ENCODE peak calls at places on chromosomes 5 and 9, in five cellular contexts. One of them, this sample, is unnamed.

GRCh38 chr5:31470608-31471007 is 61.3 kb downstream of the DROSHA start:
- DNase-seq in IMR-90: peak
- DNase-seq in Peyer's patch: no peak
- DNase-seq in right atrium auricular region: peak
- DNase-seq in cardiac fibroblast: peak
- DNase-seq in this sample: no peak

GRCh38 chr9:4630836-4631235 is 31.3 kb upstream of the PLPP6 start:
- DNase-seq in IMR-90: no peak
- DNase-seq in Peyer's patch: no peak
- DNase-seq in cardiac fibroblast: peak
- DNase-seq in right atrium auricular region: no peak
- DNase-seq in this sample: no peak

GRCh38 chr9:69086312-69086711 is 50.8 kb downstream of the FXN start:
- DNase-seq in cardiac fibroblast: no peak
- DNase-seq in Peyer's patch: no peak
- DNase-seq in IMR-90: no peak
- DNase-seq in right atrium auricular region: no peak
- DNase-seq in this sample: no peak

GRCh38 chr9:124278054-124278540 is 20.3 kb downstream of the NEK6 start:
- DNase-seq in Peyer's patch: no peak
- DNase-seq in right atrium auricular region: no peak
- DNase-seq in cardiac fibroblast: no peak
- DNase-seq in IMR-90: no peak
- DNase-seq in this sample: no peak

GRCh38 chr9:116144038-116144437 is 9.6 kb upstream of the PAPPA start:
- DNase-seq in Peyer's patch: no peak
- DNase-seq in cardiac fibroblast: peak
- DNase-seq in IMR-90: peak
- DNase-seq in right atrium auricular region: no peak
- DNase-seq in this sample: no peak

GRCh38 chr9:127539982-127540663 is 72.0 kb upstream of the STXBP1 start:
- DNase-seq in Peyer's patch: no peak
- DNase-seq in IMR-90: no peak
- DNase-seq in right atrium auricular region: no peak
- DNase-seq in cardiac fibroblast: no peak
- DNase-seq in this sample: no peak

GRCh38 chr9:3398232-3398648 is 127.6 kb downstream of the RFX3 start:
- DNase-seq in Peyer's patch: no peak
- DNase-seq in right atrium auricular region: no peak
- DNase-seq in IMR-90: no peak
- DNase-seq in cardiac fibroblast: no peak
- DNase-seq in this sample: no peak

GRCh38 chr9:19000133-19000532 is 32.9 kb downstream of the SAXO1 start:
- DNase-seq in cardiac fibroblast: no peak
- DNase-seq in Peyer's patch: no peak
- DNase-seq in right atrium auricular region: no peak
- DNase-seq in IMR-90: no peak
- DNase-seq in this sample: no peak

GRCh38 chr9:136851941-136852663 is at the start of gene MAMDC4:
- DNase-seq in Peyer's patch: peak
- DNase-seq in right atrium auricular region: no peak
- DNase-seq in cardiac fibroblast: no peak
- DNase-seq in IMR-90: no peak
- DNase-seq in this sample: no peak

GRCh38 chr5:139569276-139569955 is 8.3 kb downstream of the UBE2D2 start:
- DNase-seq in IMR-90: peak
- DNase-seq in right atrium auricular region: no peak
- DNase-seq in Peyer's patch: no peak
- DNase-seq in cardiac fibroblast: peak
- DNase-seq in this sample: no peak

GRCh38 chr9:82457959-82458358 is 469.4 kb downstream of the SPATA31D1 start:
- DNase-seq in right atrium auricular region: no peak
- DNase-seq in cardiac fibroblast: no peak
- DNase-seq in Peyer's patch: no peak
- DNase-seq in IMR-90: no peak
- DNase-seq in this sample: no peak
- H3K4me3 ChIP-seq in right atrium auricular region: no peak
- H3K4me3 ChIP-seq in cardiac fibroblast: no peak
- H3K4me3 ChIP-seq in Peyer's patch: no peak
- H3K4me3 ChIP-seq in IMR-90: no peak
- H3K4me3 ChIP-seq in this sample: no peak

GRCh38 chr9:134175808-134176598 is 11.6 kb upstream of the RNU6ATAC start:
- DNase-seq in cardiac fibroblast: no peak
- DNase-seq in IMR-90: no peak
- DNase-seq in right atrium auricular region: no peak
- DNase-seq in Peyer's patch: no peak
- DNase-seq in this sample: no peak
- TF ChIP-seq CTCF in cardiac fibroblast: peak
- TF ChIP-seq CTCF in IMR-90: peak
- TF ChIP-seq CTCF in right atrium auricular region: peak
- TF ChIP-seq CTCF in Peyer's patch: no peak
- TF ChIP-seq CTCF in this sample: peak

DNA sequence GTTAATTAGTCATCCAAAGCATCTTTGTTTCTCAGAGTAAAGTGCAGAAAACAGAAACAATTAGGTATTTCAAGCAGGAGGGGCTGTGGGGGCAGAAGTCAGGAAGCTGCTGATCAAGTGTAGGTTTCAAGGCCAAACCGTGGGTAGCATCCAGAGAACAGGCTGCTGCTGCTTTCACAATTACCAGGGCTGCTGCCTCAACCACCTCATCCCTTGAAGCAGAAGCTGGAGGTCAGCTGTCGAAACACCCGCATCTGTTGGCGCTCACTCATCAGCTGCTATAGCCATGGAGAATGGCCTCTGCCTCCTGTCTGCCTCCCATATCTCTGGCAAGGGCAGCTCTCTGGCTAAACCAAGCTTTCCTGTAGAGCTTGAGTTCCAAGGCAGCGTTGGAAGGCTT is 122.9 kb upstream of the OSMR start:
- DNase-seq in right atrium auricular region: no peak
- DNase-seq in IMR-90: no peak
- DNase-seq in Peyer's patch: no peak
- DNase-seq in cardiac fibroblast: peak
- DNase-seq in this sample: no peak
- H3K4me3 ChIP-seq in right atrium auricular region: no peak
- H3K4me3 ChIP-seq in IMR-90: no peak
- H3K4me3 ChIP-seq in Peyer's patch: no peak
- H3K4me3 ChIP-seq in cardiac fibroblast: no peak
- H3K4me3 ChIP-seq in this sample: no peak

DNA sequence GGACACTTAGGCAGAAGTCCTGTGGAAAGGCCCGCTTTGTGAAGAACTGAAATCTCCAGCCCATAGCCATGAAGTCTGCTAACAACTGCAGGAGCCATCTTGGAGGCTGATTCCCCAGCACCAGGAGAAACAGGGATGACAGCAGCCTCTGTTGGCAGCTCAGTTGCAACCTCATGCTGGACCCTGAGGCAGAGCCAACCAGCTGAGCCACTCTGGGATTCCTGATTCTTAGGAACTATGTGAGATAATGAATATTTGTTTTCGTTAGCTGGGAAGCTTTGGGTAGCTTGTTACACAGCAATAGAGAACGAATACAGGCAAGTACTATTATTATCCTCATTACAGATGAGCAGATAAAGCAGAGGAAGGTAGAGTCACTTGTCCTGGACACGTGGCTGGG is 210.5 kb upstream of the ANKH start:
- DNase-seq in Peyer's patch: no peak
- DNase-seq in IMR-90: no peak
- DNase-seq in cardiac fibroblast: no peak
- DNase-seq in right atrium auricular region: no peak
- DNase-seq in this sample: no peak
- TF ChIP-seq CTCF in Peyer's patch: no peak
- TF ChIP-seq CTCF in IMR-90: no peak
- TF ChIP-seq CTCF in cardiac fibroblast: no peak
- TF ChIP-seq CTCF in right atrium auricular region: no peak
- TF ChIP-seq CTCF in this sample: no peak

DNA sequence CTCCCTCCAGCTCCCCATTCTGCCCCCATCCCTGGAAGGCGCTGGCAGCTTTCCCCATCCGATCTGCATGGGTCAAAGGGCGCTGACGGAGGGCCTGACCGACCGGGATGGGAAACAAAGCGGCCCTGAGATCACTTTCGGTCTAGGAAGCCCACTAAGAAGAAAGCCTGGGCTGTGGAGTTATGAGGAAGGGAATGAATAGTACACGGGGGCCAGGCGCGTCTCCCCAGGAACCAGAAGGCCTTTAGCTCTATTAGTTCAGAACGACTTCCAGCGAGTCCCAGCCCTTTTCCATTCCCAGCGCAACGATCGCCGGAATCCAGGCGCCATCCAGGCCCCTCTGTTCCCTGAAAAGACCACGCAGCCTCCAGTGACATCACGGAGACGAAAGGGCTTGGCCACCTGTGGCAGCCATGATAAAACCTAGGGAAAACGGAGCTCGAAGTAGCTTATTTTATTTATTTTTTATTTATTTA is 70.1 kb upstream of the CCDC180 start:
- DNase-seq in IMR-90: no peak
- DNase-seq in cardiac fibroblast: no peak
- DNase-seq in Peyer's patch: no peak
- DNase-seq in right atrium auricular region: no peak
- DNase-seq in this sample: no peak
- H3K4me3 ChIP-seq in IMR-90: no peak
- H3K4me3 ChIP-seq in cardiac fibroblast: peak
- H3K4me3 ChIP-seq in Peyer's patch: peak
- H3K4me3 ChIP-seq in right atrium auricular region: peak
- H3K4me3 ChIP-seq in this sample: peak

DNA sequence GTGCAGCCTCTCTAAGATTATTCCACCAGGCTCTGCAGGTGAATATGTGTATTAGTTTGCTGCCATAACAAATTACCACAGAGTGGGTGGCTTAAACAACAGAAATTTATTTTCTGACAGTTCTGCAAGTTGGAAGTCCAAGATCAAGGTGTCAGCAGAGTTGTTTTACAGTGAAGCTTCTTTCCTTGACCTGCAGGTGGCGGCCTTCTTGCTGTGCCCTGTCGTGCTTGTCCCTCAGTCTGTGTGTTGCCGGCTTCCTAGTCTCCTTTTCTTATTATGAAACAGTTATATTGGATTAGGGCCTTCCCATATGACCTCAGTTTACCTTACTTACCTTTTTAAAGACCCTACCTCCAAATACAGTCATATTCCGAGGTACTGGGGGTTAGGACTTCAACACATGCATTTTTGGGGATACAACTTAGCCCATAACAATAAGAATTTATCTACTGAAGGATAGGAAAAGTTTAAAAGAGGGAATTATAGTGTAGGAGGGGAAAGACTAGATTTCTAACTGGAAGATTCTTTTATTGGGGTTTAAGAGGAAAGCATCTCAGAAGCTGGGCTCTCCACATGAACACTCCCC is 97.4 kb downstream of the OSTF1 start:
- DNase-seq in cardiac fibroblast: peak
- DNase-seq in IMR-90: no peak
- DNase-seq in right atrium auricular region: no peak
- DNase-seq in Peyer's patch: peak
- DNase-seq in this sample: no peak
- TF ChIP-seq CTCF in cardiac fibroblast: peak
- TF ChIP-seq CTCF in IMR-90: peak
- TF ChIP-seq CTCF in right atrium auricular region: peak
- TF ChIP-seq CTCF in Peyer's patch: peak
- TF ChIP-seq CTCF in this sample: peak

DNA sequence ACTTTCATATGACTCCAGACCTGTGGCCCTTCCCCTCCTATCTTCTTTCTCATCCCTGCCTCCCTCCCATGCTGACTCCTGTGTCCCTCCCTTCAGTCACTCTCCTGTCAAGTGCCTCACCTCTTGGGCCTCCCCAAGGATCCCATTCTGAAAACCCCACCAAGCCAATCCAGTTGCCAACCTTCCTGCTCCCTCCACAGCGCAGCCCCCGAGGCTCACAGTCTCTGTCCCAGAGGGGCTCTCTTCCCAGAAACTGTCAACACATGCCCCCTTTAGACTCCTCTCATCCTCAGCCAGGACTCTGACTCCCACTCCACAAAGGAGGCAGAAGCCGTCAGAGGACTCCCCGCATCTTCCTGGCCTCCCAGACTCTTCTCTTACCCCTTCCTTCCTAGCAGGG is 30.8 kb downstream of the ACSL6 start:
- DNase-seq in cardiac fibroblast: no peak
- DNase-seq in Peyer's patch: no peak
- DNase-seq in right atrium auricular region: no peak
- DNase-seq in IMR-90: no peak
- DNase-seq in this sample: no peak
- H3K4me3 ChIP-seq in cardiac fibroblast: no peak
- H3K4me3 ChIP-seq in Peyer's patch: no peak
- H3K4me3 ChIP-seq in right atrium auricular region: no peak
- H3K4me3 ChIP-seq in IMR-90: no peak
- H3K4me3 ChIP-seq in this sample: no peak

DNA sequence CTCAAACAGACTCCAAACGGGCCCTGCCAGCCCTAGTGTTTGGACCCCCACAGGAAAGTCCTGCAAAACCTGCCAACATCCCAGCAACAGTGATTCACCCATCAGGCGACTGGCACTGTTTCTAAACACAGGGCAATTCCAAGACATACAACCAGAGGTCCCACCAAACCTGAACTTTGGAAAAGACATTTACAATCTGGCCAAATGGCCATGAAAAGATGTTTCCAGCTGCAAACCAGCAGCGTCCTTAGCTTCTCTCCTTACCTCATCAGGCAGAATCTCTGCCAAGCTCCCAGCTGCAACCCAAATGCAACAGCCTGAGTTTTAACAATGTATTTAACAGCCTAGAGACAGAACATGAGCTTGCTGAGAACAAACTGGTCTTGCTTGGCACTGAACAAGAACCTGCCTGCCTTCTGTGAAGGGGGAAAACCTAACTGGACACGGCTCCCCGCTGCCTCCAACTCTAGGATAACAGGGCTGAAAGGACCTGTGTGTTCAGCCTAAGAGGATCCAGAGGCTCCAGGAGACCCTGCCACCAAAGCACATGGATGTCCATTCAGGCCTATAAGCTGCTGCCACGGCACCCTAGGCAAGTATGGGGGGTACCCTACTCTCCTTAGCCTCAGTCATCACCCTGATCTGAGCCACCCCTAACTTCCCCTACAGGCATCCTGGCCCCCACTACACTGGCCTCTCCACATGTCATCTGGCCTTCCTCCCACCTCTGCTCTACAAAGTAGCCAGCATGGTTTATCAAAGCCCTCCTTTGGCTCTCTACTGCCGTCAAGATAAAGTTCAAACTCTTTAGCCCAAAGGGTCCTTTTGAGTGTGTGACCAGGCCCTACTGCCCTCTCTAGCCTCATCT is 5.6 kb downstream of the P4HA2 start:
- DNase-seq in IMR-90: peak
- DNase-seq in cardiac fibroblast: peak
- DNase-seq in right atrium auricular region: peak
- DNase-seq in Peyer's patch: no peak
- DNase-seq in this sample: no peak
- TF ChIP-seq CTCF in IMR-90: peak
- TF ChIP-seq CTCF in cardiac fibroblast: no peak
- TF ChIP-seq CTCF in right atrium auricular region: peak
- TF ChIP-seq CTCF in Peyer's patch: no peak
- TF ChIP-seq CTCF in this sample: no peak

GRCh38 chr9:70405808-70406445 is 8.5 kb downstream of the KLF9 start:
- DNase-seq in Peyer's patch: no peak
- DNase-seq in IMR-90: no peak
- DNase-seq in cardiac fibroblast: no peak
- DNase-seq in right atrium auricular region: no peak
- DNase-seq in this sample: no peak
- H3K4me3 ChIP-seq in Peyer's patch: no peak
- H3K4me3 ChIP-seq in IMR-90: no peak
- H3K4me3 ChIP-seq in cardiac fibroblast: no peak
- H3K4me3 ChIP-seq in right atrium auricular region: peak
- H3K4me3 ChIP-seq in this sample: no peak

GRCh38 chr5:142110046-142110531 is 1.5 kb downstream of the NDFIP1 start:
- DNase-seq in IMR-90: peak
- DNase-seq in cardiac fibroblast: peak
- DNase-seq in right atrium auricular region: no peak
- DNase-seq in Peyer's patch: no peak
- DNase-seq in this sample: no peak
- TF ChIP-seq CTCF in IMR-90: no peak
- TF ChIP-seq CTCF in cardiac fibroblast: no peak
- TF ChIP-seq CTCF in right atrium auricular region: peak
- TF ChIP-seq CTCF in Peyer's patch: no peak
- TF ChIP-seq CTCF in this sample: peak